ENCODE peak calls at places on chromosomes 12 and 14, in seven cellular contexts. W, T, M, C, E, X and B are unnamed samples.

GRCh38 chr12:7142057-7142644 is 12.0 kb downstream of the CLSTN3 start:
- DNase-seq in W (peak), T (peak), M (peak), C (peak), E (peak), X (peak), B (peak)

GRCh38 chr12:102478416-102479098 is 1.8 kb downstream of the IGF1 start:
- DNase-seq in W (peak), T (no peak), M (peak), C (no peak), E (no peak), X (peak), B (no peak)

GRCh38 chr14:101193126-101193844 is 289.8 kb upstream of the RTL1 start:
- DNase-seq in W (no peak), T (no peak), M (no peak), C (no peak), E (peak), X (peak), B (no peak)

GRCh38 chr12:83823386-83824045 is 1089.1 kb downstream of the SLC6A15 start:
- DNase-seq in W (peak), T (peak), M (peak), C (no peak), E (peak), X (peak), B (peak)

GRCh38 chr12:78725951-78726550 is 138.5 kb upstream of the SYT1 start:
- DNase-seq in W (peak), T (no peak), M (no peak), C (no peak), E (no peak), X (no peak), B (no peak)

GRCh38 chr14:25046301-25046943 is 3.5 kb downstream of the STXBP6 start:
- DNase-seq in W (no peak), T (peak), M (no peak), C (peak), E (no peak), X (no peak), B (no peak)

GRCh38 chr12:80441921-80442320 is 2.1 kb upstream of the PTPRQ start:
- DNase-seq in W (no peak), T (peak), M (no peak), C (peak), E (no peak), X (no peak), B (no peak)

GRCh38 chr14:106210650-106211049 is 684.3 kb downstream of the TMEM121 start:
- DNase-seq in W (no peak), T (no peak), M (no peak), C (no peak), E (no peak), X (no peak), B (no peak)

GRCh38 chr12:13386269-13387039 is 189.9 kb downstream of the EMP1 start:
- DNase-seq in W (no peak), T (no peak), M (no peak), C (no peak), E (peak), X (peak), B (no peak)
- H2BK120ac ChIP-seq in W (no peak), T (no peak), M (no peak), C (no peak), E (no peak), X (no peak), B (no peak)

GRCh38 chr14:64707661-64708060 is 3.4 kb downstream of the PLEKHG3 start:
- DNase-seq in W (peak), T (peak), M (no peak), C (peak), E (no peak), X (no peak), B (peak)
- H3K27ac ChIP-seq in W (no peak), T (peak), M (peak), C (no peak), E (no peak), X (no peak), B (peak)

GRCh38 chr12:26514364-26514763 is 318.6 kb downstream of the ITPR2 start:
- DNase-seq in W (no peak), T (no peak), M (no peak), C (no peak), E (no peak), X (no peak), B (no peak)
- H2BK120ac ChIP-seq in W (no peak), T (no peak), M (no peak), C (no peak), E (no peak), X (no peak), B (no peak)

GRCh38 chr12:104723895-104724294 is 234.2 kb downstream of the SLC41A2 start:
- DNase-seq in W (no peak), T (no peak), M (no peak), C (no peak), E (no peak), X (no peak), B (no peak)

GRCh38 chr12:104721065-104721458 is 237.0 kb downstream of the SLC41A2 start:
- DNase-seq in W (no peak), T (no peak), M (no peak), C (no peak), E (no peak), X (no peak), B (no peak)

GRCh38 chr12:104720346-104721064 is 237.6 kb downstream of the SLC41A2 start:
- DNase-seq in W (no peak), T (peak), M (no peak), C (peak), E (no peak), X (no peak), B (no peak)

GRCh38 chr12:104722541-104723534 is 235.3 kb downstream of the SLC41A2 start:
- DNase-seq in W (peak), T (peak), M (no peak), C (no peak), E (no peak), X (no peak), B (no peak)

GRCh38 chr12:104721944-104722343 is 236.1 kb downstream of the SLC41A2 start:
- DNase-seq in W (no peak), T (no peak), M (no peak), C (no peak), E (no peak), X (no peak), B (no peak)
- H3K27ac ChIP-seq in W (no peak), T (no peak), M (no peak), C (no peak), E (no peak), X (no peak), B (no peak)

GRCh38 chr14:84409435-84409834 is 1120.5 kb upstream of the FLRT2 start:
- DNase-seq in W (no peak), T (no peak), M (no peak), C (peak), E (no peak), X (no peak), B (no peak)

DNA sequence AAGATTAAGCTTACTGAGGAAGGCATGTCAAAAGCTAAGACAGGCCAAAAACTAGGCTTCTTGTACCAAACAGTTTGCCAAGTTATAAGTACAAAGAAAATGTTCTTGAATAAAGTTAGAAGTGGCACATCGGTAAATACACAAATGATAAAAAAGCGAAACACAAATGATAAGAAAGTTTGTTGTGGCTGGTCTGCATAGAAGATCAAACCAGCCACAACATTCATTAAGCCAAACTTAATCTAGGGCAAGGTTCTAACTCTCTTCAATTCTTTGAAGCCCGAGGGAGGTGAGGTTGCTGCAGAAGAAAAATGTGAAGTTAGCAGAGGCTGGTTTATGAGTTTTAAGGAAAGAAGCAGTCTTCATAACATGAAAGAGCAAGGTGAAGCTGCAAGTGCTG is 1119.6 kb upstream of the FLRT2 start:
- DNase-seq in W (no peak), T (no peak), M (no peak), C (no peak), E (no peak), X (no peak), B (no peak)
- H2BK120ac ChIP-seq in W (no peak), T (no peak), M (no peak), C (no peak), E (no peak), X (no peak), B (no peak)

GRCh38 chr12:24776856-24777255 is 172.0 kb downstream of the BCAT1 start:
- DNase-seq in W (no peak), T (no peak), M (no peak), C (no peak), E (no peak), X (no peak), B (no peak)

GRCh38 chr12:24773996-24774395 is 174.9 kb downstream of the BCAT1 start:
- DNase-seq in W (no peak), T (no peak), M (no peak), C (no peak), E (no peak), X (no peak), B (no peak)

GRCh38 chr12:24780969-24781368 is 167.9 kb downstream of the BCAT1 start:
- DNase-seq in W (peak), T (no peak), M (no peak), C (peak), E (no peak), X (no peak), B (no peak)

GRCh38 chr12:24778486-24779304 is 170.2 kb downstream of the BCAT1 start:
- DNase-seq in W (peak), T (peak), M (peak), C (peak), E (no peak), X (no peak), B (no peak)

GRCh38 chr12:24777359-24777758 is 171.5 kb downstream of the BCAT1 start:
- DNase-seq in W (no peak), T (no peak), M (no peak), C (no peak), E (no peak), X (no peak), B (no peak)
- H3K27ac ChIP-seq in W (no peak), T (no peak), M (peak), C (no peak), E (no peak), X (no peak), B (no peak)